ENCODE peak calls at places on chromosomes 5 and 9, in nine cellular contexts. E, N, I, U, Z, P, W, L and S are unnamed samples.

GRCh38 chr5:174119386-174119785 is 73.9 kb downstream of the NSG2 start:
- DNase-seq in E (no peak), N (no peak), I (no peak), U (no peak), Z (no peak), P (no peak), W (no peak), L (no peak), S (no peak)

GRCh38 chr5:178818094-178818493 is 41.7 kb upstream of the ZNF354B start:
- DNase-seq in E (no peak), N (no peak), I (no peak), U (no peak), Z (no peak), P (no peak), W (no peak), L (no peak), S (no peak)

GRCh38 chr9:10538073-10538472 is 74.7 kb downstream of the PTPRD start:
- DNase-seq in E (no peak), N (no peak), I (no peak), U (no peak), Z (no peak), P (no peak), W (no peak), L (no peak), S (no peak)

GRCh38 chr5:67805666-67806348 is 409.7 kb upstream of the PIK3R1 start:
- DNase-seq in E (no peak), N (no peak), I (no peak), U (no peak), Z (no peak), P (no peak), W (no peak), L (no peak), S (no peak)

GRCh38 chr5:59116231-59116900 is 533.5 kb downstream of the RAB3C start:
- DNase-seq in E (no peak), N (no peak), I (no peak), U (no peak), Z (no peak), P (no peak), W (no peak), L (no peak), S (no peak)

GRCh38 chr5:377326-377981 is 55.9 kb downstream of the AHRR start:
- DNase-seq in E (peak; percentile 23), N (peak; percentile 56), I (peak; percentile 32), U (peak; percentile 25), Z (no peak), P (no peak), W (no peak), L (no peak), S (peak; percentile 1)

GRCh38 chr5:66443462-66444130 is 152.6 kb upstream of the MAST4 start:
- DNase-seq in E (no peak), N (no peak), I (no peak), U (no peak), Z (no peak), P (no peak), W (no peak), L (no peak), S (no peak)

GRCh38 chr9:12060811-12061210 is 632.4 kb upstream of the TYRP1 start:
- DNase-seq in E (no peak), N (no peak), I (no peak), U (no peak), Z (no peak), P (peak; percentile 21), W (no peak), L (no peak), S (no peak)

GRCh38 chr9:133786936-133787748 is 49.0 kb upstream of the SARDH start:
- DNase-seq in E (no peak), N (no peak), I (no peak), U (no peak), Z (no peak), P (no peak), W (no peak), L (no peak), S (no peak)

GRCh38 chr9:133783331-133783731 is 45.2 kb upstream of the SARDH start:
- DNase-seq in E (peak; percentile 53), N (no peak), I (no peak), U (no peak), Z (no peak), P (no peak), W (no peak), L (no peak), S (no peak)

GRCh38 chr9:133785753-133786370 is 47.7 kb upstream of the SARDH start:
- DNase-seq in E (peak; percentile 37), N (no peak), I (no peak), U (no peak), Z (no peak), P (no peak), W (no peak), L (no peak), S (no peak)

GRCh38 chr9:133786371-133786753 is 48.2 kb upstream of the SARDH start:
- DNase-seq in E (no peak), N (no peak), I (no peak), U (no peak), Z (no peak), P (no peak), W (no peak), L (no peak), S (no peak)

GRCh38 chr9:133784731-133785561 is 46.8 kb upstream of the SARDH start:
- DNase-seq in E (peak; percentile 32), N (no peak), I (no peak), U (no peak), Z (no peak), P (no peak), W (no peak), L (no peak), S (no peak)
- TF ChIP-seq CTCF in E (no peak), N (no peak), I (no peak), U (no peak), Z (no peak), P (no peak), W (no peak), L (no peak), S (no peak)

GRCh38 chr5:98768160-98769005 is 5.1 kb upstream of the RGMB start:
- DNase-seq in E (no peak), N (no peak), I (no peak), U (peak; percentile 37), Z (no peak), P (peak; percentile 63), W (peak; percentile 74), L (peak; percentile 74), S (peak; percentile 75)

GRCh38 chr5:98770911-98771322 is 2.5 kb upstream of the RGMB start:
- DNase-seq in E (no peak), N (no peak), I (no peak), U (no peak), Z (no peak), P (no peak), W (no peak), L (peak; percentile 57), S (no peak)

GRCh38 chr5:98769006-98769255 is 4.5 kb upstream of the RGMB start:
- DNase-seq in E (no peak), N (no peak), I (no peak), U (no peak), Z (peak; percentile 76), P (no peak), W (peak; percentile 73), L (peak; percentile 63), S (peak; percentile 69)

GRCh38 chr5:98770158-98770910 is 3.1 kb upstream of the RGMB start:
- DNase-seq in E (peak; percentile 60), N (peak; percentile 87), I (peak; percentile 79), U (peak; percentile 39), Z (peak; percentile 67), P (no peak), W (peak; percentile 58), L (peak; percentile 41), S (peak; percentile 39)

DNA sequence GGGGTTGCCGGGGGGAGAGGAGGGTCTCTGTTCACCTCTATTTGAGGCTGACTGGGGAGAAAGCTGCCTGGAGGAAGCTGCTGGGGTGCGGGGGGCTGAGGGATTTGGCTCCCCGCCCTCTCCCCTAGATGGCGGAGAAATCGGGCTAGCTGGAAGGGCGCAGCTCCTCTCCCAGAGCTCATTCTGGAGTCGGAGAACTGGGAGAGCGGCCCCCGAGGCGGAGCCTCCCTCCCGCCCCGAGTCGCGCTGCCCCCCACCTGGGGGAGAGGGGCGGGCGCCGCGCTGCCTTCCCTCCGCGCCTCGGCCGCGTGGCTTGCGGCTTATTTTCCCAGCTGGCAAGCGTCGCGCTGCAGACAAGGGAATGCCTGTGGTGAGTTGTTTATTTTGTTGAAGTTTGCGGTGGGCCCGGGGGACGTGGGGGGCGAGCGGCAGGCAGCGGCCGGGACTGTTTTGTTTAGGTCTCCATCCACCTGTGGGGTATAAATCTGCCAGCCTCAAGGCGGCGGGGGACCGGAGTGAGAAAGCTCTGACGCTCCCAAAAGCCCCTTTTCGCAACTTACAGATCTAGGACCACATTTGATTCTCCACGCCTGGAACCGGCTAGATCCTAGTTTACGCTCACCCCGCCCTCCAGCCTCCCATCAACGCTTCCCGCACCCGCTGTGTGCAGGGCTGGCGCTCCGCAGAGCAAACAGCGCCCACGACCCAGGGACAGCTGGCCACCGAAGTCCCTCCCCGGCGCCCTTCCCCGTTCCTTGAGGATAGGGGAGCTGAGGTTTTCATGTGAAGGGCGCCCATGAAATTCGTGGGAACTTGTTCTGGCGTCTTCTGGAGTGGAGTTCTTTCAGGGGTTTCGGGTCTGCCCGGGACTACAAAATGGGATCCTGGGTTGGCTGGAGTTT is 4.0 kb upstream of the RGMB start:
- DNase-seq in E (peak; percentile 59), N (peak; percentile 76), I (no peak), U (peak; percentile 4), Z (peak; percentile 68), P (peak; percentile 57), W (peak; percentile 54), L (peak; percentile 50), S (peak; percentile 40)
- TF ChIP-seq CTCF in E (peak; percentile 38), N (no peak), I (no peak), U (no peak), Z (no peak), P (peak; percentile 17), W (no peak), L (peak; percentile 23), S (peak; percentile 62)

DNA sequence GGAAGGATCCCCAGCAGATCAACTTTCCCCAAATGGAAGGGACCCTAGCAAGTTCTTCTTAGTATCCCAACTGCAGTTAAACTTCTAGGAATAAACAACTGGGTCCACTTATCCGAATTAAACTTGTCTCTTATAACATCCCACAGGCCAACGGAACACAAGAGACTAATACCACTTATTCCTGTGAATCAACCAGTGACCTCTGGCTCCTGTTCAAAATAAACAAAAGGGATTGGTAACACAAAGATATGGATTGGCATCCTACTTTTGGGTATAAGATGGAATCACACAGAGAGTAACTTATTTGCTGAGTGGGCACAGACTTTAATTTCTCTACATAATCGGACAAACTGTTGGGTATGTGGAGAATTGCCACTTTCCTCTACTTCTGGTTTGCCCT is 12.4 kb upstream of the PAIP1 start:
- DNase-seq in E (no peak), N (no peak), I (no peak), U (no peak), Z (no peak), P (no peak), W (no peak), L (no peak), S (no peak)
- TF ChIP-seq CTCF in E (no peak), N (no peak), I (no peak), U (no peak), Z (no peak), P (no peak), W (no peak), L (no peak), S (no peak)

GRCh38 chr5:136015966-136016365 is 12.8 kb upstream of the TGFBI start:
- DNase-seq in E (no peak), N (no peak), I (no peak), U (no peak), Z (no peak), P (no peak), W (no peak), L (no peak), S (no peak)

GRCh38 chr5:136018814-136019777 is 9.7 kb upstream of the TGFBI start:
- DNase-seq in E (peak; percentile 79), N (peak; percentile 89), I (no peak), U (no peak), Z (no peak), P (no peak), W (no peak), L (peak; percentile 98), S (no peak)

GRCh38 chr5:136020001-136020382 is 8.8 kb upstream of the TGFBI start:
- DNase-seq in E (no peak), N (peak; percentile 12), I (no peak), U (no peak), Z (no peak), P (no peak), W (no peak), L (no peak), S (no peak)

GRCh38 chr5:136014976-136015375 is 13.8 kb upstream of the TGFBI start:
- DNase-seq in E (no peak), N (peak; percentile 50), I (no peak), U (no peak), Z (no peak), P (no peak), W (no peak), L (no peak), S (no peak)

GRCh38 chr5:136016945-136017530 is 11.8 kb upstream of the TGFBI start:
- DNase-seq in E (no peak), N (peak; percentile 69), I (no peak), U (no peak), Z (no peak), P (peak; percentile 85), W (peak; percentile 87), L (peak; percentile 89), S (no peak)
- TF ChIP-seq CTCF in E (no peak), N (no peak), I (no peak), U (no peak), Z (no peak), P (no peak), W (peak; percentile 19), L (no peak), S (no peak)